ENCODE peak calls at places on chromosome 19, in five cellular contexts. Y, P, S, U and A are unnamed samples.
A peak's percentile ranks its signal among the peaks of the same experiment; 100 is the strongest.

GRCh38 chr19:15995536-15995935 is 46.7 kb downstream of the OR10H4 start:
- DNase-seq in Y (no peak), P (no peak), S (no peak), U (no peak), A (no peak)

GRCh38 chr19:18412610-18413239 is 6.5 kb upstream of the SSBP4 start:
- DNase-seq in Y (no peak), P (no peak), S (no peak), U (no peak), A (no peak)

GRCh38 chr19:409515-410242 is 732 bp upstream of the C2CD4C start:
- DNase-seq in Y (peak; percentile 32), P (peak; percentile 74), S (no peak), U (no peak), A (no peak)

GRCh38 chr19:51025809-51026553 is 435 bp downstream of the KLK11 start:
- DNase-seq in Y (no peak), P (peak; percentile 14), S (no peak), U (no peak), A (no peak)

GRCh38 chr19:32896516-32897214 is 27.1 kb upstream of the SLC7A9 start:
- DNase-seq in Y (no peak), P (no peak), S (no peak), U (peak; percentile 39), A (no peak)

GRCh38 chr19:18921593-18921992 is 2.1 kb downstream of the DDX49 start:
- DNase-seq in Y (no peak), P (no peak), S (no peak), U (no peak), A (no peak)

GRCh38 chr19:58395220-58395978 is at the start of gene RNF225:
- DNase-seq in Y (peak; percentile 79), P (no peak), S (peak; percentile 83), U (no peak), A (no peak)

GRCh38 chr19:39411832-39412099 is 703 bp upstream of the PLEKHG2 start:
- DNase-seq in Y (peak; percentile 91), P (peak; percentile 80), S (peak; percentile 98), U (peak; percentile 92), A (no peak)

GRCh38 chr19:35042056-35042730 is 672 bp downstream of the HPN start:
- DNase-seq in Y (no peak), P (no peak), S (no peak), U (no peak), A (no peak)

GRCh38 chr19:54616057-54616456 is 14.2 kb upstream of the LILRB1 start:
- DNase-seq in Y (no peak), P (no peak), S (no peak), U (no peak), A (no peak)
- H3K4me3 ChIP-seq in Y (no peak overlapping the region), P (no peak overlapping the region), S (no peak overlapping the region), U (no peak overlapping the region), A (no peak overlapping the region)

GRCh38 chr19:49475191-49475932 is 1.3 kb downstream of the FLT3LG start:
- DNase-seq in Y (no peak), P (no peak), S (no peak), U (no peak), A (no peak)
- H3K9ac ChIP-seq in Y (no peak overlapping the region), P (no peak overlapping the region), S (no peak overlapping the region), U (no peak overlapping the region), A (no peak overlapping the region)

GRCh38 chr19:2048104-2048958 is 2.7 kb downstream of the MKNK2 start:
- DNase-seq in Y (no peak), P (no peak), S (no peak), U (no peak), A (no peak)
- H3K4me3 ChIP-seq in Y (no peak overlapping the region), P (no peak overlapping the region), S (no peak overlapping the region), U (no peak overlapping the region), A (peak overlapping the region; percentile 88)

DNA sequence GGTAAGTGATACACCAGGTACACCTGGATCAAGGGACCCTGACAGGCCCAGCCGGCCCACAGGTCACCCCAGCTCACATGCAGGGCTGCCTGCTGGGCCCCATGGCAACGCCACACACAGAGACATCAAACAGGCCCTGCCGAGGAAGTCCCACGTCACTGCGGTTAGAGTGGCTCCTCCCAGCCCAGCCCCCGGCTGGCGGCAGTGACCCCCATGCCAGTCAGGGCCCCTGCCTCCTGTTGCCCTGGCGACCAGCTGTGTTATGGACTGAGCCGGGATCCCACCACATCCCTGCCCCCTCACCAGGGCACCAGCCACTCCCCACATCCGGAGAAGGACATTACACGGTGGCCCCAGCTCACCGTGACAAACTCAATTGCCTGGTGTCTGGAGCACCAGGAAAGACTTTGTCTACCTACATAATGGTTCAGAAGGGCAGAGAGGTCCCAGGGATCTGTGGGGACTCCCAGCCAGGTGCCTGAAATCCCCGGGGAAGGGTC is 30.4 kb upstream of the NANOS3 start:
- DNase-seq in Y (peak; percentile 99), P (peak; percentile 89), S (peak; percentile 97), U (peak; percentile 93), A (no peak)
- H3K9ac ChIP-seq in Y (peak overlapping the region; percentile 64), P (peak overlapping the region; percentile 94), S (peak overlapping the region; percentile 9), U (peak overlapping the region; percentile 39), A (peak overlapping the region; percentile 96)

DNA sequence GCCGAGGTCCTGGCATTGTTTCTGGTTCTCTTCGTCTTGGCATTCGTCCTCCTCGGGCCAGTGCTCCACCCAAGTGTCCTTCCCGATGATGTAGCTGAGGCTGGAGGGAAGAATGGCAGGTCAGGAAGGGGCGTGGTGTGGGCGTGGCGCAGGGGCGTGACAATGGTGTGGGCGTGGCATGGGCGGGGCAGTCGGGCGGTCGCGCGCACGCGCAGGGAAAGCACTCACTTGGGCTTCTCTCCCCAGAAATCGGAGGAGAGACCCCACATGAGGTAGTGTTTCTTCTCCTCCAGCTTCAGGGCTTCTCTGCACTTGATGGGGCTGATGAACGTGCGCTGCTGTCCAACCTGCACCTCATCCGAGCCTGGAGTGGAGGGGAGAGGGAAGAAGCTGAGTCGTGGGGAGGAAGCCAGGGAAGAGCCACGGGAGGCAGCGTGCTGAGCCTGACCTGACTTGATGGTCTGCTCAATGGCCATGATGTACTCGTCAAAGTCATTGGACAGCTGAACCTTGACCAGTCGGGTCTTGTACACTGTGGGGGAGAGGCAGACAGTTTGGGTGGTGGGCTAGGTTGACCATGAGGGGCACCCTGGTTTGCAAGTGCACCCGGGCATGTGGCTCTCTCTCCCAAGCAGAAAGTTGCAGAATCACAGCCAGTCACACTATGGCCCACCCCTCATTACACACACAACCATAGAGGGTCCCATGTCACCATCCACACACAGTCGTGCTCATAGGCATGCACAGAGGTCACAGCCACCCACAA is 8.1 kb upstream of the TNFSF14 start:
- DNase-seq in Y (peak; percentile 76), P (peak; percentile 44), S (peak; percentile 37), U (no peak), A (no peak)
- H3K4me3 ChIP-seq in Y (no peak overlapping the region), P (no peak overlapping the region), S (peak overlapping the region; percentile 2), U (no peak overlapping the region), A (no peak overlapping the region)